ENCODE peak calls at places on chromosomes 7 and 10, in seven cellular contexts. E is CD8-positive, alpha-beta T cell; O is suprapubic skin; T is heart right ventricle; R is mammary epithelial cell; G is esophagus squamous epithelium; I is PC-3. F is an unnamed sample.

GRCh38 chr7:95749044-95749443 is 23.3 kb upstream of the DYNC1I1 start:
- DNase-seq in E (no peak), O (no peak), T (no peak), R (no peak), G (no peak), I (no peak), F (no peak)

GRCh38 chr10:11757820-11758463 is 15.8 kb downstream of the ECHDC3 start:
- DNase-seq in E (peak), O (peak), T (peak), R (peak), G (peak), I (peak), F (peak)

GRCh38 chr7:75795831-75796285 is 17.7 kb downstream of the CCL24 start:
- DNase-seq in E (no peak), O (peak), T (peak), R (no peak), G (no peak), I (no peak), F (no peak)

GRCh38 chr10:103759100-103759781 is 96.1 kb downstream of the SH3PXD2A start:
- DNase-seq in E (peak), O (no peak), T (no peak), R (peak), G (no peak), I (peak), F (no peak)

GRCh38 chr10:113027574-113028392 is 77.7 kb downstream of the TCF7L2 start:
- DNase-seq in E (no peak), O (no peak), T (no peak), R (no peak), G (no peak), I (no peak), F (no peak)

GRCh38 chr7:5690931-5691461 is 90.5 kb downstream of the RNF216 start:
- DNase-seq in E (no peak), O (no peak), T (peak), R (peak), G (no peak), I (no peak), F (no peak)

GRCh38 chr10:13102002-13102794 is 2.2 kb downstream of the OPTN start:
- DNase-seq in E (no peak), O (no peak), T (peak), R (no peak), G (no peak), I (no peak), F (no peak)

GRCh38 chr10:79479283-79479909 is 32.9 kb upstream of the EIF5AL1 start:
- DNase-seq in E (no peak), O (no peak), T (no peak), R (peak), G (no peak), I (peak), F (no peak)

GRCh38 chr10:78059916-78060315 is 26.3 kb downstream of the RPS24 start:
- DNase-seq in E (no peak), O (no peak), T (no peak), R (no peak), G (no peak), I (no peak), F (no peak)

GRCh38 chr7:102320601-102321350 is 34.1 kb downstream of the SH2B2 start:
- DNase-seq in E (no peak), O (peak), T (no peak), R (no peak), G (no peak), I (no peak), F (no peak)

GRCh38 chr10:60646966-60647796 is 131.1 kb upstream of the CDK1 start:
- DNase-seq in E (no peak), O (no peak), T (no peak), R (peak), G (no peak), I (peak), F (no peak)

GRCh38 chr10:110075726-110076125 is 67.9 kb downstream of the ADD3 start:
- DNase-seq in E (no peak), O (no peak), T (no peak), R (no peak), G (no peak), I (no peak), F (no peak)

GRCh38 chr7:45178241-45179225 is 20.9 kb downstream of the RAMP3 start:
- DNase-seq in E (no peak), O (peak), T (no peak), R (no peak), G (no peak), I (no peak), F (no peak)

GRCh38 chr7:21915140-21915539 is 30.6 kb downstream of the CDCA7L start:
- DNase-seq in E (no peak), O (no peak), T (no peak), R (no peak), G (no peak), I (no peak), F (no peak)

GRCh38 chr10:32269343-32270100 is 77.4 kb downstream of the EPC1 start:
- DNase-seq in E (no peak), O (no peak), T (no peak), R (no peak), G (no peak), I (no peak), F (no peak)

GRCh38 chr10:1570652-1571051 is 166.7 kb downstream of the ADARB2 start:
- DNase-seq in E (no peak), O (no peak), T (no peak), R (no peak), G (no peak), I (no peak), F (no peak)

GRCh38 chr7:148521271-148521670 is 69.3 kb upstream of the C7orf33 start:
- DNase-seq in E (no peak), O (no peak), T (no peak), R (no peak), G (no peak), I (no peak), F (no peak)

GRCh38 chr10:3978762-3979161 is 193.8 kb upstream of the KLF6 start:
- DNase-seq in E (no peak), O (no peak), T (no peak), R (peak), G (no peak), I (no peak), F (no peak)

GRCh38 chr7:84336303-84336702 is 141.7 kb upstream of the SEMA3A start:
- DNase-seq in E (no peak), O (no peak), T (no peak), R (no peak), G (no peak), I (no peak), F (no peak)

GRCh38 chr7:3245077-3245476 is 56.0 kb upstream of the SDK1 start:
- DNase-seq in E (no peak), O (no peak), T (no peak), R (no peak), G (no peak), I (no peak), F (no peak)

GRCh38 chr7:120218702-120219101 is 54.3 kb upstream of the KCND2 start:
- DNase-seq in E (no peak), O (no peak), T (no peak), R (no peak), G (no peak), I (no peak), F (no peak)

GRCh38 chr7:4712371-4713182 is 30.5 kb downstream of the FOXK1 start:
- DNase-seq in E (no peak), O (no peak), T (no peak), R (no peak), G (no peak), I (peak), F (no peak)

GRCh38 chr7:70598976-70599375 is 533.0 kb upstream of the GALNT17 start:
- DNase-seq in E (no peak), O (no peak), T (no peak), R (peak), G (no peak), I (no peak), F (no peak)

GRCh38 chr7:41978858-41979257 is 258.2 kb downstream of the GLI3 start:
- DNase-seq in E (no peak), O (no peak), T (no peak), R (no peak), G (no peak), I (no peak), F (no peak)

GRCh38 chr7:116955801-116956514 is 2.7 kb downstream of the ST7 start:
- DNase-seq in E (no peak), O (no peak), T (no peak), R (no peak), G (no peak), I (no peak), F (no peak)

GRCh38 chr10:100370561-100370975 is 23.5 kb downstream of the SCD start:
- DNase-seq in E (peak), O (no peak), T (no peak), R (peak), G (no peak), I (peak), F (peak)

GRCh38 chr7:157692156-157693011 is 355.6 kb downstream of the DNAJB6 start:
- DNase-seq in E (no peak), O (no peak), T (no peak), R (no peak), G (no peak), I (no peak), F (no peak)

GRCh38 chr7:105330526-105330925 is 58.2 kb downstream of the SRPK2 start:
- DNase-seq in E (no peak), O (no peak), T (no peak), R (no peak), G (no peak), I (no peak), F (no peak)

GRCh38 chr7:6556196-6556595 is 4.9 kb upstream of the GRID2IP start:
- DNase-seq in E (no peak), O (no peak), T (no peak), R (no peak), G (no peak), I (peak), F (no peak)

GRCh38 chr10:68223535-68224165 is 8.3 kb downstream of the ATOH7 start:
- DNase-seq in E (no peak), O (no peak), T (no peak), R (no peak), G (no peak), I (peak), F (no peak)

GRCh38 chr10:71728218-71728737 is 8.7 kb upstream of the C10orf105 start:
- DNase-seq in E (no peak), O (peak), T (no peak), R (no peak), G (no peak), I (no peak), F (no peak)

GRCh38 chr10:69318997-69319727 is 40.9 kb downstream of the HK1 start:
- DNase-seq in E (peak), O (peak), T (peak), R (peak), G (no peak), I (peak), F (peak)

GRCh38 chr10:23263441-23264164 is 71.5 kb downstream of the PTF1A start:
- DNase-seq in E (no peak), O (no peak), T (no peak), R (no peak), G (no peak), I (no peak), F (no peak)

GRCh38 chr7:569071-569855 is 49.6 kb upstream of the PDGFA start:
- DNase-seq in E (no peak), O (no peak), T (no peak), R (no peak), G (no peak), I (no peak), F (no peak)

GRCh38 chr10:9175200-9175599 is 1120.7 kb downstream of the GATA3 start:
- DNase-seq in E (no peak), O (no peak), T (no peak), R (no peak), G (no peak), I (no peak), F (no peak)

GRCh38 chr7:142412551-142413193 is 154.8 kb upstream of the PRSS58 start:
- DNase-seq in E (peak), O (no peak), T (no peak), R (peak), G (no peak), I (peak), F (peak)

GRCh38 chr10:62395892-62396291 is 21.7 kb downstream of the ZNF365 start:
- DNase-seq in E (no peak), O (no peak), T (no peak), R (no peak), G (no peak), I (no peak), F (no peak)
- TF ChIP-seq CTCF in E (no peak), O (no peak), T (no peak), R (no peak), G (no peak), I (peak), F (no peak)

DNA sequence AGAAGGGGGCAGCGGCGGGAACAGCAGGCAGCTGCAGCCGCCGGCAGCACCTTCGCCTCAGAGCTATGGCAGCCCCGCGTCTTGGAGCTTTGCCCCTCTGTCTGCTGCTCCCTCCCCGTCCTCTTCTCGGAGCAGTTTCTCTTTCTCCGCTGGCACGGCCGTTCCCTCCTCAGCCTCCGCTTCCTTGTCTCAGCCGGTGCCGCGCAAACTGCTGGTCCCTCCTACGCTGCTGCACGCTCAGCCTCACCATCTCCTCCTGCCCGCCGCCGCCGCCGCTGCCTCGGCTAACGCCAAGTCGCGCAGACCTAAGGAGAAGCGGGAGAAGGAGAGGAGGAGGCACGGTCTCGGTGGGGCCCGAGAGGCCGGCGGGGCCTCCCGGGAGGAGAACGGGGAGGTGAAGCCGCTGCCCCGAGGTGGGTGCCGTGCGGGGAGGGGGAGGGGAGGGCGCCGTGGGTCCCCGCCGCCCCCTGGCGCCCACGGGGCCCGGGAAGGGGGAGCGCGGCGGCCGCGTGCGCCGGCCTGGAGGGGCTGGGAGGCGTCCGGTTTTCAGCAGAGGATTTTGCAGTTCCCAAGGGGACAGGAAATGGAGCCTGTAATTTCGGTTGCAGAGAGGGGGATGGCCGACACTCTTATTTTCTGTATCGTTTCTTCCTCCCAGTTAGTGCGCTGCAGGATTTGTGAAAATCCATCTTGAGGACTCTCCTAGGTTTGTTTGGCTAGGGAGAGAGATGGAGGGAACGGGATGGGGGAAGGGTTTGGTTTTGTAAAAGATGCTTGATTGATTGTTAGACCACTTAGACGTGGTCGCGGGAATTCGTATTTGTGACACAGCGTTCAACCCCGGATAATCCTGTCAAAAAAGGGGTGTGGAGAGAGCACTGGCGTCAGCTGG is 630 bp downstream of the RSBN1L start:
- DNase-seq in E (peak), O (peak), T (peak), R (peak), G (no peak), I (peak), F (peak)
- TF ChIP-seq CTCF in E (no peak), O (no peak), T (no peak), R (no peak), G (no peak), I (no peak), F (no peak)

GRCh38 chr10:127921075-127921750 is 14.3 kb downstream of the PTPRE start:
- DNase-seq in E (no peak), O (no peak), T (no peak), R (no peak), G (no peak), I (no peak), F (no peak)

GRCh38 chr10:127921751-127922140 is 14.8 kb downstream of the PTPRE start:
- DNase-seq in E (no peak), O (no peak), T (no peak), R (no peak), G (no peak), I (no peak), F (no peak)

GRCh38 chr10:127920319-127921074 is 13.6 kb downstream of the PTPRE start:
- DNase-seq in E (no peak), O (no peak), T (no peak), R (no peak), G (no peak), I (no peak), F (no peak)

GRCh38 chr10:127918570-127918969 is 11.7 kb downstream of the PTPRE start:
- DNase-seq in E (no peak), O (no peak), T (peak), R (no peak), G (no peak), I (no peak), F (no peak)

GRCh38 chr10:127919418-127920191 is 12.7 kb downstream of the PTPRE start:
- DNase-seq in E (no peak), O (no peak), T (no peak), R (no peak), G (no peak), I (peak), F (no peak)
- TF ChIP-seq CTCF in E (no peak), O (peak), T (peak), R (peak), G (no peak), I (peak), F (no peak)

DNA sequence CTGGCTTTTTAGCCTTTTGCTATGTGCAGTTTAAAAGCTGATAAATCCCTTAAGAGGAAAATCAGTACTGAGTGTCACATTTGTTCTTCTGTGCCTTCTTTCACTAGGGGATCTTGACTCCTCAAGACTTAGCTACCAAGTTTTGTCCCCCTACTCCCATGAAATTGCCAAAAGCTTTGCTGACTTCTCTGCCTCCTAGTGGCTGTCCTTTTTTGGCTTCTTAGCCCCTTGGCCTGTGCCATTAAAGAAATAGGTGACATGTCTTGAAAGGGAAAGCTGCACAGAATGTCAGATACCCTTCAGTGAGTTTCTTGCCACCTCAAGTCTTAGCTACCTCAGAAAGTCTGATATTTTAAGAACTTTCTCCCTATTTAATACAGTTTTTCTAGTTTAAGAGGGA is 10.5 kb downstream of the MKLN1 start:
- DNase-seq in E (no peak), O (no peak), T (no peak), R (no peak), G (no peak), I (no peak), F (no peak)
- TF ChIP-seq CTCF in E (no peak), O (no peak), T (no peak), R (no peak), G (no peak), I (peak), F (no peak)

GRCh38 chr10:127496045-127496444 is 53.1 kb upstream of the NPS start:
- DNase-seq in E (no peak), O (no peak), T (no peak), R (no peak), G (no peak), I (no peak), F (no peak)

GRCh38 chr10:127498081-127498480 is 51.0 kb upstream of the NPS start:
- DNase-seq in E (no peak), O (no peak), T (no peak), R (no peak), G (no peak), I (no peak), F (no peak)

DNA sequence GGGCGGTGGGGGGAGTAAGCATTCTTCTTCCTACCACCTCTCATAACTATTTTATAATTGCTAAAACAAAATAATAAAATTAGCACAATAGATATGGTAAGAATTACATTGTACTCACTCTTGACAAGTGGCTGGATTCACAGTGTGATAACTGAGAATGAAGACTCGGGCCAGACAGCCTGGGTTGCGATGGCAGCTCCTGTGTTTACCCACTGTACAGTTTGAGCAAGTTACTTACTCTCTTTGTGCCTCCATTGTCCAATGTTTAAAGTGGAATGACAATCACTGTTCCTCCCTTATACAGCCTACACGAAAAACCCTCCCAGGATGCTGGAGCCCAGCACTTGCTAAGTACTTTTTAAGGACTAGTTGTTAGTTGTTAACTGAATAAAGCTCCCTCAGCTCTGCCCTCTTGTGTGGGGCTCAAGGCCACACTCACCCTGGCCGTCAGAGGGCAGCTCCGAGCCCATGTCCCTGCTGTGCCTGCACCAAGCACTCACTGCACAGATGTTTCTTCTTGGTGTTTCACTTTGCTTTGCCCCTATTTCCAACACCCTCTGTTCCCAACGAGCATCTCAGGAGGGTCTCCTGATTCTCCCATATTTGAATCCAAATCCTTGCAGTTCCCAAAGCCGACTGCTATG is 56.4 kb upstream of the NPS start:
- DNase-seq in E (no peak), O (no peak), T (no peak), R (no peak), G (no peak), I (peak), F (no peak)
- TF ChIP-seq CTCF in E (no peak), O (no peak), T (no peak), R (no peak), G (no peak), I (peak), F (no peak)

DNA sequence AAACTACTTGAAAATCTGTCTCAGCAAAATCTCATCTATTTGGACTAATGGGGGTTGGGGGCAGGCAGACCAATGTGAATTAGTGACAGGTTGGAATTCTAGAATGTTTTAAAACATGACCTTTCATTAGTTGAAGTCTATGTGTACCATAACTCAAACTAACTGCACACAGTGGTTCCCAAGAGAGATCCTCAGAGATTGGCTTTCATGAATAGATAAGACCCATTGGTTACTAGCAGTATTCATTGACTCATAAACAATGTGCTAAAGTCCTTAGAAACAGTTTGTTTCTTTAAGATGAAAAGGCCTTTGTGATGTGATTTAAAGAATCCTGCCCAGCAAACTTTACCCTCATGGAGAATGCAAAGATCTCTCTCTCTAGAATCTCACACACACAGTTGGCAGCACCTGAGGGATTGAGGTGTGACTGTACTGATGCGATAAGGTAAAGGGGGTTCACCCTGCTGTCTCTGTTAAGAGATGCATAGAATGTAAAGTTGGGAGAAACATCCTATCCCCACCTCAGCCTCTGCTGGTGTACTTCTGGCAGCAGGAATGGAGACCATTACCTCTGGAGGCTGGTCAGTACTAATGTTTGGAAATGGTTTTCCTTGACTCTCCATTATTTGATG is 70.7 kb downstream of the ZNF92 start:
- DNase-seq in E (no peak), O (no peak), T (no peak), R (no peak), G (no peak), I (no peak), F (no peak)
- TF ChIP-seq CTCF in E (no peak), O (no peak), T (no peak), R (no peak), G (no peak), I (no peak), F (no peak)

GRCh38 chr10:90939648-90940047 is 18.8 kb upstream of the ANKRD1 start:
- DNase-seq in E (no peak), O (no peak), T (no peak), R (no peak), G (no peak), I (no peak), F (no peak)
- TF ChIP-seq CTCF in E (no peak), O (no peak), T (no peak), R (no peak), G (no peak), I (no peak), F (no peak)

F was measured in CD4-positive, alpha-beta T cell.